ENCODE peak calls at places on chromosome 15, in four cellular contexts. X is mammary epithelial cell, O is GM23338, E is neural progenitor cell. U is an unnamed sample.
A peak's percentile ranks its signal among the peaks of the same experiment; 100 is the strongest.

GRCh38 chr15:42152196-42152920 is 4.1 kb downstream of the PLA2G4F start:
- DNase-seq in X (peak; percentile 71), O (no peak), E (no peak), U (no peak)

GRCh38 chr15:42163947-42164550 is 7.6 kb upstream of the PLA2G4F start:
- DNase-seq in X (no peak), O (no peak), E (no peak), U (no peak)

GRCh38 chr15:27831384-27832262 is 267.5 kb downstream of the OCA2 start:
- DNase-seq in X (no peak), O (no peak), E (no peak), U (no peak)

GRCh38 chr15:28885630-28886430 is at the start of gene APBA2:
- DNase-seq in X (peak; percentile 23), O (peak; percentile 77), E (peak; percentile 90), U (peak; percentile 48)

GRCh38 chr15:90883526-90883931 is 775 bp upstream of the FES start:
- DNase-seq in X (no peak), O (peak; percentile 18), E (no peak), U (no peak)

GRCh38 chr15:60137711-60138396 is 133.7 kb downstream of the FOXB1 start:
- DNase-seq in X (peak; percentile 38), O (no peak), E (no peak), U (no peak)

GRCh38 chr15:39685999-39686613 is 96.5 kb downstream of the FSIP1 start:
- DNase-seq in X (peak; percentile 36), O (peak; percentile 83), E (peak; percentile 69), U (peak; percentile 76)

GRCh38 chr15:69906256-69907185 is 191.2 kb downstream of the TLE3 start:
- DNase-seq in X (no peak), O (no peak), E (no peak), U (no peak)

GRCh38 chr15:25244731-25245585 is 193.9 kb downstream of the UBE3A start:
- DNase-seq in X (no peak), O (no peak), E (no peak), U (no peak)

GRCh38 chr15:24878153-24878552 is 76.6 kb upstream of the SNRPN start:
- DNase-seq in X (peak; percentile 1), O (peak; percentile 29), E (no peak), U (peak; percentile 54)

GRCh38 chr15:98391131-98391530 is 257.2 kb upstream of the IGF1R start:
- DNase-seq in X (no peak), O (no peak), E (no peak), U (no peak)

GRCh38 chr15:49847937-49848823 is 227.3 kb downstream of the DTWD1 start:
- DNase-seq in X (peak; percentile 80), O (no peak), E (no peak), U (peak; percentile 98)

GRCh38 chr15:33293619-33294309 is 17.0 kb upstream of the RYR3 start:
- DNase-seq in X (no peak), O (peak; percentile 21), E (no peak), U (peak; percentile 47)

GRCh38 chr15:90190606-90191343 is 10.4 kb upstream of the SEMA4B start:
- DNase-seq in X (peak; percentile 94), O (no peak), E (no peak), U (no peak)

GRCh38 chr15:69388259-69388658 is 25.9 kb upstream of the KIF23 start:
- DNase-seq in X (peak; percentile 53), O (no peak), E (no peak), U (no peak)

GRCh38 chr15:54840999-54841398 is 355.7 kb downstream of the RSL24D1 start:
- DNase-seq in X (no peak), O (peak; percentile 24), E (no peak), U (no peak)

GRCh38 chr15:48897144-48897814 is 19.3 kb downstream of the EID1 start:
- DNase-seq in X (peak; percentile 80), O (peak; percentile 52), E (peak; percentile 27), U (peak; percentile 78)

GRCh38 chr15:100602822-100603393 is 519 bp downstream of the ASB7 start:
- DNase-seq in X (peak; percentile 66), O (peak; percentile 67), E (peak; percentile 30), U (peak; percentile 42)

GRCh38 chr15:38074029-38074428 is 139.6 kb downstream of the TMCO5A start:
- DNase-seq in X (no peak), O (no peak), E (no peak), U (peak; percentile 46)

GRCh38 chr15:99132584-99133287 is 27.9 kb downstream of the SYNM start:
- DNase-seq in X (no peak), O (no peak), E (no peak), U (no peak)

GRCh38 chr15:49235446-49236207 is 65.6 kb downstream of the GALK2 start:
- DNase-seq in X (peak; percentile 43), O (peak; percentile 83), E (peak; percentile 79), U (peak; percentile 94)

GRCh38 chr15:82986442-82986780 is 401 bp downstream of the RAMAC start:
- DNase-seq in X (no peak), O (no peak), E (no peak), U (no peak)

GRCh38 chr15:94526071-94526689 is 294.8 kb downstream of the MCTP2 start:
- DNase-seq in X (peak; percentile 2), O (peak; percentile 74), E (peak; percentile 40), U (no peak)

GRCh38 chr15:94346272-94346671 is 114.9 kb downstream of the MCTP2 start:
- DNase-seq in X (no peak), O (no peak), E (no peak), U (no peak)

GRCh38 chr15:65827065-65827464 is 35.0 kb upstream of the DENND4A start:
- DNase-seq in X (no peak), O (peak; percentile 63), E (peak; percentile 4), U (no peak)

GRCh38 chr15:48273047-48273446 is 58.2 kb upstream of the DUT start:
- DNase-seq in X (no peak), O (peak; percentile 34), E (no peak), U (no peak)

GRCh38 chr15:83398591-83398990 is 48.5 kb upstream of the SH3GL3 start:
- DNase-seq in X (peak; percentile 26), O (no peak), E (no peak), U (peak; percentile 68)

GRCh38 chr15:29903785-29904464 is 81.7 kb upstream of the TJP1 start:
- DNase-seq in X (no peak), O (peak; percentile 77), E (no peak), U (no peak)

GRCh38 chr15:65856821-65857455 is 12.4 kb upstream of the RAB11A start:
- DNase-seq in X (peak; percentile 37), O (peak; percentile 89), E (peak; percentile 81), U (peak; percentile 66)

GRCh38 chr15:34665498-34666116 is 82.2 kb upstream of the GOLGA8B start:
- DNase-seq in X (no peak), O (no peak), E (no peak), U (no peak)

GRCh38 chr15:38474155-38474757 is 20.3 kb downstream of the FAM98B start:
- DNase-seq in X (peak; percentile 62), O (peak; percentile 61), E (peak; percentile 68), U (peak; percentile 59)

GRCh38 chr15:52805351-52806283 is 15.5 kb upstream of the ONECUT1 start:
- DNase-seq in X (no peak), O (peak; percentile 88), E (peak; percentile 87), U (no peak)
- H3K4me2 ChIP-seq in X (peak overlapping the region; percentile 68), O (peak overlapping the region; percentile 88), E (peak overlapping the region; percentile 97), U (peak overlapping the region; percentile 44)

GRCh38 chr15:46326173-46326572 is 691.3 kb downstream of the SQOR start:
- DNase-seq in X (no peak), O (no peak), E (no peak), U (no peak)
- H3K27ac ChIP-seq in X (no peak overlapping the region), O (no peak overlapping the region), E (no peak overlapping the region), U (no peak overlapping the region)

GRCh38 chr15:45829336-45830153 is 194.7 kb downstream of the SQOR start:
- DNase-seq in X (no peak), O (no peak), E (no peak), U (no peak)

GRCh38 chr15:45834622-45835021 is 199.8 kb downstream of the SQOR start:
- DNase-seq in X (no peak), O (no peak), E (no peak), U (no peak)

GRCh38 chr15:45827275-45827674 is 192.4 kb downstream of the SQOR start:
- DNase-seq in X (no peak), O (no peak), E (no peak), U (no peak)

DNA sequence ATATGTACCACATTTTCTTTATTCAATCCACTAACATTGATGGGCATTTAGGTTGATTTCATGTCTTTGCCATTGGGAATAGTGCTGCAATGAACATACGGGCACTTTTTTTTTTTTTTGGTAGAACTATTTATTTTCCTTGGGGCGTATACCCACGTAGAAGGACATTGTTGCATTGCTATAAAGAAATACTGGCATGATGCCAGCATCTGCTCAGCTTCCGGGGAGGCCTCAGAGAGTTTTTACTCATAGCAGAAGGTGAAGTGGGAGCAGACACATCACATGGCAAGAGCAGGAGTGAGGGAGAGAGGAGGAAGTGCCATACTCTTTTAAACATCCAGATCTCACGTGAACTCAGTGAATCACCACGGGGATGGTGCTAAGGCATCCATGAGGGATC is 197.0 kb downstream of the SQOR start:
- DNase-seq in X (no peak), O (no peak), E (no peak), U (no peak)
- H4K20me1 ChIP-seq in X (no peaks in the 10 kb centered on the region), O (no peaks in the 10 kb centered on the region), E (no peaks in the 10 kb centered on the region), U (no peaks in the 10 kb centered on the region)

GRCh38 chr15:35705885-35706590 is 160.1 kb upstream of the DPH6 start:
- DNase-seq in X (no peak), O (no peak), E (no peak), U (peak; percentile 82)

GRCh38 chr15:35702946-35703495 is 157.1 kb upstream of the DPH6 start:
- DNase-seq in X (no peak), O (no peak), E (no peak), U (no peak)

GRCh38 chr15:35701402-35702046 is 155.6 kb upstream of the DPH6 start:
- DNase-seq in X (no peak), O (no peak), E (no peak), U (no peak)

GRCh38 chr15:35705030-35705884 is 159.3 kb upstream of the DPH6 start:
- DNase-seq in X (no peak), O (no peak), E (no peak), U (peak; percentile 51)
- H3K4me2 ChIP-seq in X (no peak overlapping the region), O (no peak overlapping the region), E (no peak overlapping the region), U (peak overlapping the region; percentile 15)

GRCh38 chr15:91944334-91944733 is 90.8 kb downstream of the SLCO3A1 start:
- DNase-seq in X (no peak), O (no peak), E (no peak), U (no peak)

GRCh38 chr15:91946075-91946474 is 92.6 kb downstream of the SLCO3A1 start:
- DNase-seq in X (no peak), O (no peak), E (no peak), U (no peak)

GRCh38 chr15:91946914-91947313 is 93.4 kb downstream of the SLCO3A1 start:
- DNase-seq in X (no peak), O (peak; percentile 59), E (peak; percentile 38), U (no peak)

GRCh38 chr15:91947370-91947769 is 93.9 kb downstream of the SLCO3A1 start:
- DNase-seq in X (peak; percentile 22), O (no peak), E (no peak), U (no peak)

DNA sequence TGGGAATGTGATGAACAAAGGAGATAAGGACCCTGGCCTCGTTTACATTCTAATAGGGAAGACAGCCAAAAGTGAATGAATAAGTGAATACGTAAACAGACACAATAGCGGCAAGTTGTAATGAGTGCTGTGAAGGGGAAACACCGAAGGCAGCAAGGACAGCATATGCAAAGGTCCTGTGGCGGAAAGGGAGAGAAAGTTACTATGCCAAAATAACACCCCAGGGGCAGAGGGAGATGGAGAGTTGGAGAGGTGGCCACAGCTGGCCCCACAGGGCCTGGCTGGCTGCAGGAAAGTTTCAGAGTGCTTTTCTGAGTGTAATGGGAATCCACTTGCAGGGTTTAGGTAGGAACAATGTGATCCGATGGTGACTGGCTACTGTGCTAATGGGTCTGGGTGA is 91.9 kb downstream of the SLCO3A1 start:
- DNase-seq in X (no peak), O (no peak), E (no peak), U (no peak)
- H3K27ac ChIP-seq in X (no peak overlapping the region), O (no peak overlapping the region), E (no peak overlapping the region), U (no peak overlapping the region)